ENCODE peak calls at places on chromosomes 2 and 18, in four cellular contexts. Q is K562, Y is HCT116, F is HepG2. N is an unnamed sample.
A peak's percentile ranks its signal among the peaks of the same experiment; 100 is the strongest.

GRCh38 chr2:134818321-134818720 is 20.1 kb upstream of the ACMSD start:
- DNase-seq in Q (no peak), Y (peak; percentile 82), F (no peak), N (no peak)

GRCh38 chr2:230904856-230905447 is 20.1 kb downstream of the GPR55 start:
- DNase-seq in Q (no peak), Y (no peak), F (no peak), N (no peak)

GRCh38 chr18:6001867-6002266 is 106.5 kb upstream of the TMEM200C start:
- DNase-seq in Q (no peak), Y (no peak), F (no peak), N (no peak)

GRCh38 chr18:13222371-13223281 is 4.1 kb downstream of the LDLRAD4 start:
- DNase-seq in Q (no peak), Y (no peak), F (peak; percentile 42), N (no peak)

GRCh38 chr2:85852979-85853498 is 35.8 kb downstream of the ST3GAL5 start:
- DNase-seq in Q (no peak), Y (no peak), F (no peak), N (no peak)

GRCh38 chr2:188303363-188304031 is 11.8 kb downstream of the GULP1 start:
- DNase-seq in Q (no peak), Y (no peak), F (no peak), N (no peak)

GRCh38 chr18:57974585-57974984 is 69.4 kb upstream of the NEDD4L start:
- DNase-seq in Q (no peak), Y (no peak), F (peak; percentile 40), N (no peak)

GRCh38 chr2:41827354-41827971 is 220.4 kb upstream of the PKDCC start:
- DNase-seq in Q (no peak), Y (no peak), F (peak; percentile 74), N (no peak)

GRCh38 chr2:120052597-120052996 is 39.7 kb downstream of the EPB41L5 start:
- DNase-seq in Q (no peak), Y (no peak), F (no peak), N (no peak)

GRCh38 chr2:120930861-120931260 is 195.2 kb downstream of the GLI2 start:
- DNase-seq in Q (no peak), Y (no peak), F (no peak), N (no peak)

GRCh38 chr2:105327690-105328089 is 1.8 kb downstream of the TGFBRAP1 start:
- DNase-seq in Q (no peak), Y (no peak), F (no peak), N (no peak)

GRCh38 chr18:2134364-2134763 is 436.9 kb downstream of the METTL4 start:
- DNase-seq in Q (no peak), Y (no peak), F (no peak), N (no peak)

GRCh38 chr18:2139676-2140075 is 431.6 kb downstream of the METTL4 start:
- DNase-seq in Q (no peak), Y (no peak), F (no peak), N (no peak)

DNA sequence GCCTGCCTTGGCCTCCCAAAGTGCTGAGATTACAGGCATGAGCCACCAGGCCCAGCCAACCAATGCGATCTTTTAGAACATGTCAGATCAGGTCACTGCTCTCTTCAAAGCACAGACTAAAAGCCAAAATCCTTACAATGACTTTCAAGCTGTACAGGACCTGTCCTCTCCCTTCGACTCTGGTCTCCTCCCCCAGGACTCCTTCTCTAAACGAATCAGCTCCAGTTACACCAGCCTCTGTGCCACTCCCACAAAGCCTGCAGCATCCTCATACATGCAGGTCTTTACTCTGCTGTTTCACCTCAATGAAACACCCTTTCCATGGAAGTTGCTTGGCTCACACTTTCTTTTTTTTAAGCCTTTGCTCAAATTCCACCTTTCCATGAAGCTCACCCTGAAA is 436.0 kb downstream of the METTL4 start:
- DNase-seq in Q (no peak), Y (no peak), F (no peak), N (no peak)
- TF ChIP-seq TCF7L2 in Q (no peak), Y (no peak), F (no peak), N (no peak)

GRCh38 chr2:70655786-70656185 is 102.2 kb upstream of the TGFA start:
- DNase-seq in Q (no peak), Y (no peak), F (no peak), N (no peak)

GRCh38 chr2:70657246-70657645 is 103.6 kb upstream of the TGFA start:
- DNase-seq in Q (no peak), Y (no peak), F (no peak), N (no peak)

GRCh38 chr2:70656421-70657010 is 102.9 kb upstream of the TGFA start:
- DNase-seq in Q (no peak), Y (no peak), F (no peak), N (no peak)

GRCh38 chr2:70663411-70663810 is 104.6 kb downstream of the ADD2 start:
- DNase-seq in Q (no peak), Y (no peak), F (no peak), N (no peak)

GRCh38 chr2:70659551-70659950 is 105.9 kb upstream of the TGFA start:
- DNase-seq in Q (no peak), Y (no peak), F (no peak), N (no peak)
- TF ChIP-seq TCF7L2 in Q (no peak), Y (no peak), F (no peak), N (no peak)

DNA sequence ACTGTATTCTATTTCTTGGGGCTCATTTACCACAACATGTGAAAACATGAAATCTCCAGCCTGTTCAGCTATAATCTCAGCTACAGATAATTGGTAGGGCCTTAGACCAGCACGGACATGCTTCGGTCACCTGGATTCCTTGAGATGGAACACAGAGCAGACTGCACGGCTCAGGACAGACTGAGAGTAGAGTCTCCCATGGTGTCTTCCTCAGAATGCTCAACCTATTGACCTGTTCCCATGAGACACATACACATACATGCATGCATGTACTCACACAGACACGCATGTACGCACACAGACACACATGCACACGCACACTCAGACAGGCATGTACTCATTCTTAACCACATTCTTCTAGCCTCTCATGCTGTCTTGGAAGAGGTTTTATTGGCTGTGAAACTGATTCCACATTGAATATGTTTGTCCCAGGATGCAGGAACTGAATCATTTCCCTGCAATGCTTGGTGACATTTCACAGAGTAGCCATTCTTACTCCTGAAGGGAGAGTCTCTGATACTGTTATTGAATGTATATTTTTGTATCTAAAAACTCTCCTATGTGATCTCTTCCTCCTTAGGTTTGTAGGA is 23.5 kb upstream of the BZW1 start:
- DNase-seq in Q (no peak), Y (no peak), F (no peak), N (no peak)
- TF ChIP-seq TCF7L2 in Q (no peak), Y (no peak), F (no peak), N (no peak)

DNA sequence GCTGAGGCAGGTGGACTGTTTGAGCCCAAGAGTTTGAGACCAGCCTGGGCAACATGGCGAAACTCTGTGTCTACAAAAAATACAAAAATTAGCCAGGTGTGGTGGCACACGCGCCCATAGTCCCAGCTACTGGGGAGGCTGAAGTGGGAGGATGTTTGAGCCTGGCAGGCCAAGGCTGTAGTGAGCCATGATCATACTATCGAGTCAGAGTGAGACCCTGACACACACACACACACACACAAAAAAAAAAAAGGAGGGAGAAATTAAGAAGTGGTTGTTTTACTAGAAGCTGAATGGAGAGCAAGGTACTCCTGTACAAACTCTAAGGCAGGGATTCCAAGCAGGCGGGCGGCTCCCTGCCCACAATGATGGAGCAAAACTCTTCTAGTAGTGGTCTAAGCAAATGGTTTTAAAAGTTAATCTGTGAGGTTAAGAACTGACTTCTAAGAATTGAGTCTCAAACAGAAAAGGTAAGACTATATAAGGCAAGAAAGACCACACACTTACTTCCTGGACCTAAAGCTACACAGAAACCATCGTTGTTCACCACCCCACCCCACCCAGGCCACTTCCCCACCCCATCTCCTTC is 2.6 kb downstream of the ANKRD44 start:
- DNase-seq in Q (no peak), Y (no peak), F (no peak), N (no peak)
- TF ChIP-seq TCF7L2 in Q (no peak), Y (no peak), F (no peak), N (no peak)

DNA sequence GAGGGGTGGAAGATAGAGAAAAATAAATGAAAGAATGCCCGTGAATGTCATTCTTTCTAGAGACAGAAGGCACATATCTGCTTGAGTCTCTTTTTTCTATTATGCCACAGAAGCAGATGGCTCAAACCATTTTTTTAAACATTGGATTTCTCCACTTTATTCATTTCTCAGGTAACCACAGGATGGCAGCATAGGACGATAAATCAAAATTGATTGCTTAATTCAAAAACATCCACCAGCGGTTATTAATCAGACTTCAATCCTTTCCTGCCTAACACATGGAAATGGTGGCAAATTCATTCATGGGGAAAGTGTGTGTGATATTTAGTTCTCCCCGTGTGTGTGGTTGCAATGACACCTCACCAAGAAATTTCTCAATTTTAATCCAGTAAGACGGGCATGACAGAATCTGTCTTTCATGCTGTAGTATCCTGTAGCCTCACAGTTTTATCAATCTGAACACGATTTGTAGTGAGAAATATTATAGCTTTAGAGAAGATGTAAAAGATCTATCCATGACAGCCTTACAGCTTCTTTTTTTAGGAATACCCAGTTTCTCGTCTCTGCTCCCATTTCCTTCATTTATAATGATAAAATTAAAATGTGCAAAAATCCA is 72.2 kb downstream of the DSC3 start:
- DNase-seq in Q (peak; percentile 60), Y (peak; percentile 63), F (peak; percentile 31), N (no peak)
- TF ChIP-seq TCF7L2 in Q (no peak), Y (no peak), F (no peak), N (no peak)

DNA sequence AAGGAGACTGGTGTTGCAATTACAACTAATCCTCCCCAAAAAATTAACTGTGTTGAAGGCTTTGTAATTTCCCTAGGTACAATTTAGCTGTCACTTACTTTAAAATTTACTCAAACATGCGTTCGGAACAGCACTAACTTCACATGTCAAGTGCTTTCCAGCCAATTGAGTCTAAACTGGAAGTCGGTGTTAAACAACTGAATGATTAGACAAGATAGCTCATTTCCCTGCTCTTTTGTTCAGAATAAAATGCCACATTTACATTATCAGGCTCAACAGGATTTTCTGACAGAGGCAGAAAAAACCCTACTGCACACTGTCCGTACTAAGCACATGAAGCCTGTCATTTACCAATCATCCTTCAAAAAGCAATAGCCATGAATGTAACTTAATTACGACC is 56.1 kb downstream of the LRPPRC start:
- DNase-seq in Q (no peak), Y (no peak), F (no peak), N (no peak)
- TF ChIP-seq TCF7L2 in Q (no peak), Y (no peak), F (no peak), N (no peak)

DNA sequence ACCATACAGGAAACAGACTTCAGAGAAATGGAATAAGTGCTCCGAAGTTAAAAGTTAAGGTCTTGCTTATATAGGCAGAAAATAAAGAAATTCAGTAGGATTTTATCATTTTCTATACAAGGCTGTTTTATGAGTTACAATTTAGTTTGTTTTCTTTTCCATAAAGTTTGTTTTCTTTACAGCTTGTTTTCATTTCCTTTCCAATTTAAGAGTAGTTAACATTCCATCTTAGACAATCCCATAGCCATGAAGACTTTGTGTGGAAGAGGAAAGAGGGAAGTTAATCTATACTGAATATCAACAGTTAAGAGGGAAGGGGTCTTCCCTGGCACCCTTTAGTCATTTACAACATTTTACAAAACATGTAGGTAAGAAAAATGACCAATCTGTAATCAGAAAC is 26.5 kb downstream of the TTC32 start:
- DNase-seq in Q (no peak), Y (no peak), F (no peak), N (no peak)
- TF ChIP-seq TCF7L2 in Q (no peak), Y (no peak), F (no peak), N (no peak)

N was measured in Panc1.